ENCODE peak calls at places on chromosomes 5 and 9, in four cellular contexts. B is body of pancreas, L is A549, H is KBM-7. F is an unnamed sample.

GRCh38 chr5:157215826-157216167 is 35.2 kb downstream of the ITK start:
- DNase-seq in B (no peak), L (no peak), H (no peak), F (no peak)

GRCh38 chr5:167710444-167711025 is 580.9 kb upstream of the WWC1 start:
- DNase-seq in B (no peak), L (no peak), H (no peak), F (no peak)

GRCh38 chr5:1245901-1246576 is 20.9 kb downstream of the SLC6A18 start:
- DNase-seq in B (no peak), L (no peak), H (no peak), F (no peak)

GRCh38 chr9:138051586-138052321 is 174.2 kb downstream of the CACNA1B start:
- DNase-seq in B (no peak), L (no peak), H (no peak), F (no peak)

GRCh38 chr9:70427161-70427945 is 12.9 kb upstream of the KLF9 start:
- DNase-seq in B (no peak), L (no peak), H (no peak), F (no peak)

GRCh38 chr5:104186100-104186499 is 623.5 kb upstream of the NUDT12 start:
- DNase-seq in B (peak; percentile 64), L (peak; percentile 29), H (peak; percentile 21), F (no peak)

GRCh38 chr5:82798676-82799075 is 278.5 kb downstream of the TMEM167A start:
- DNase-seq in B (no peak), L (no peak), H (no peak), F (no peak)

GRCh38 chr5:127922603-127923002 is 161.0 kb upstream of the SLC12A2 start:
- DNase-seq in B (no peak), L (peak; percentile 47), H (no peak), F (no peak)

GRCh38 chr9:21030389-21031035 is 928 bp downstream of the HACD4 start:
- DNase-seq in B (no peak), L (peak; percentile 12), H (peak; percentile 85), F (no peak)

GRCh38 chr9:95876595-95876994 is 1.1 kb downstream of the ERCC6L2 start:
- DNase-seq in B (no peak), L (peak; percentile 17), H (peak; percentile 16), F (no peak)

GRCh38 chr5:142017832-142018427 is 5.1 kb upstream of the GNPDA1 start:
- DNase-seq in B (no peak), L (no peak), H (peak; percentile 67), F (no peak)

GRCh38 chr5:103867857-103868598 is 305.4 kb upstream of the NUDT12 start:
- DNase-seq in B (no peak), L (no peak), H (no peak), F (no peak)

GRCh38 chr5:42949348-42950090 is 90.6 kb downstream of the ANXA2R start:
- DNase-seq in B (no peak), L (peak; percentile 93), H (peak; percentile 91), F (no peak)

GRCh38 chr5:9523090-9523813 is 22.6 kb downstream of the SEMA5A start:
- DNase-seq in B (no peak), L (no peak), H (no peak), F (no peak)

GRCh38 chr9:136621734-136622093 is 41.0 kb upstream of the EGFL7 start:
- DNase-seq in B (no peak), L (no peak), H (no peak), F (no peak)

GRCh38 chr5:139454568-139455290 is 7.8 kb downstream of the ECSCR start:
- DNase-seq in B (no peak), L (no peak), H (no peak), F (no peak)

GRCh38 chr9:137083418-137084004 is 3.3 kb upstream of the MAN1B1 start:
- DNase-seq in B (no peak), L (peak; percentile 86), H (no peak), F (no peak)

GRCh38 chr5:178434016-178434761 is 156.0 kb downstream of the COL23A1 start:
- DNase-seq in B (no peak), L (no peak), H (no peak), F (no peak)

GRCh38 chr9:136945333-136946227 is 537 bp downstream of the C8G start:
- DNase-seq in B (no peak), L (no peak), H (no peak), F (no peak)

GRCh38 chr5:33997331-33997983 is 10.4 kb downstream of the AMACR start:
- DNase-seq in B (peak; percentile 77), L (peak; percentile 70), H (peak; percentile 86), F (no peak)

GRCh38 chr5:150801117-150801927 is 22.8 kb downstream of the SMIM3 start:
- DNase-seq in B (no peak), L (peak; percentile 71), H (peak; percentile 82), F (no peak)

GRCh38 chr5:73387630-73388370 is 60.8 kb downstream of the FOXD1 start:
- DNase-seq in B (no peak), L (no peak), H (peak; percentile 15), F (no peak)

GRCh38 chr5:181164076-181164952 is 16.9 kb downstream of the OR2V2 start:
- DNase-seq in B (no peak), L (peak; percentile 86), H (no peak), F (no peak)

GRCh38 chr9:89886281-89886700 is 281.5 kb downstream of the GADD45G start:
- DNase-seq in B (no peak), L (no peak), H (no peak), F (no peak)

GRCh38 chr9:112696461-112696860 is 21.5 kb downstream of the INIP start:
- DNase-seq in B (no peak), L (no peak), H (no peak), F (no peak)

GRCh38 chr5:59380350-59380951 is 513.1 kb downstream of the PDE4D start:
- DNase-seq in B (no peak), L (peak; percentile 92), H (peak; percentile 83), F (no peak)

GRCh38 chr5:54296386-54296785 is 14.0 kb downstream of the ARL15 start:
- DNase-seq in B (no peak), L (no peak), H (no peak), F (no peak)

GRCh38 chr5:73718762-73719161 is 92.8 kb downstream of the ARHGEF28 start:
- DNase-seq in B (no peak), L (no peak), H (no peak), F (no peak)

GRCh38 chr5:78888580-78889187 is 96.4 kb downstream of the ARSB start:
- DNase-seq in B (no peak), L (no peak), H (no peak), F (no peak)

F was measured in amygdala.